ENCODE peak calls at places on chromosomes 4 and X, in seven cellular contexts. H, V, R, L, S, B and W are unnamed samples.

GRCh38 chrX:131650637-131651410 is 107.0 kb downstream of the OR13H1 start:
- DNase-seq in R (no peak), L (no peak), B (no peak), V (no peak), S (no peak), H (no peak), W (no peak)

GRCh38 chr4:3262208-3263052 is 13.5 kb downstream of the MSANTD1 start:
- DNase-seq in R (no peak), V (peak; percentile 2), S (no peak), B (no peak), L (peak; percentile 10), H (no peak), W (no peak)

GRCh38 chrX:19857131-19857530 is 30.3 kb downstream of the SH3KBP1 start:
- DNase-seq in L (no peak), H (no peak), S (no peak), V (no peak), B (no peak), R (no peak), W (no peak)

GRCh38 chr4:3207531-3208037 is 41.4 kb upstream of the MSANTD1 start:
- DNase-seq in B (no peak), S (no peak), L (no peak), H (no peak), R (peak; percentile 32), V (no peak), W (no peak)

GRCh38 chr4:52822583-52823477 is 39.3 kb upstream of the RASL11B start:
- DNase-seq in H (no peak), B (no peak), R (peak; percentile 91), S (no peak), V (no peak), L (no peak), W (no peak)

GRCh38 chr4:67130411-67130810 is 414.9 kb downstream of the CENPC start:
- DNase-seq in B (no peak), S (no peak), V (no peak), H (no peak), R (no peak), L (no peak), W (no peak)

GRCh38 chrX:135521405-135522131 is 1.1 kb downstream of the INTS6L start:
- DNase-seq in L (peak; percentile 83), S (peak; percentile 83), R (peak; percentile 90), B (peak; percentile 82), H (peak; percentile 88), V (peak; percentile 85), W (peak; percentile 49)

GRCh38 chr4:138749303-138749702 is 266.3 kb upstream of the NOCT start:
- DNase-seq in V (peak; percentile 8), H (no peak), L (no peak), S (no peak), B (no peak), R (peak; percentile 58), W (no peak)

GRCh38 chr4:147777456-147778091 is 45.7 kb downstream of the ARHGAP10 start:
- DNase-seq in L (no peak), R (peak; percentile 55), H (no peak), B (no peak), V (no peak), S (no peak), W (no peak)

GRCh38 chrX:23787745-23788118 is 4.8 kb downstream of the SAT1 start:
- DNase-seq in L (no peak), R (no peak), H (no peak), S (no peak), B (no peak), V (no peak), W (no peak)

GRCh38 chr4:5626916-5627315 is 81.4 kb downstream of the EVC2 start:
- DNase-seq in R (no peak), H (no peak), S (no peak), L (no peak), B (no peak), V (no peak), W (no peak)

GRCh38 chrX:132858018-132858417 is 100.4 kb downstream of the HS6ST2 start:
- DNase-seq in L (no peak), S (no peak), R (peak; percentile 69), H (no peak), B (no peak), V (no peak), W (no peak)

GRCh38 chr4:102734591-102735385 is 26.0 kb downstream of the MANBA start:
- DNase-seq in B (peak; percentile 57), H (no peak), V (no peak), R (no peak), S (peak; percentile 64), L (no peak), W (no peak)

GRCh38 chr4:154719087-154719486 is 24.7 kb upstream of the LRAT start:
- DNase-seq in R (peak; percentile 81), L (no peak), B (no peak), V (no peak), S (no peak), H (no peak), W (no peak)

GRCh38 chrX:28379142-28379541 is 208.1 kb upstream of the IL1RAPL1 start:
- DNase-seq in S (no peak), R (no peak), B (no peak), L (no peak), V (no peak), H (no peak), W (no peak)
- TF ChIP-seq CTCF in S (no peak), R (no peak), B (no peak), L (no peak), V (no peak), H (no peak), W (no peak)

GRCh38 chr4:129232627-129233337 is 136.8 kb downstream of the C4orf33 start:
- DNase-seq in L (no peak), H (no peak), V (no peak), B (no peak), S (no peak), R (no peak), W (no peak)
- TF ChIP-seq CTCF in L (no peak), H (no peak), V (no peak), B (no peak), S (no peak), R (no peak), W (no peak)

DNA sequence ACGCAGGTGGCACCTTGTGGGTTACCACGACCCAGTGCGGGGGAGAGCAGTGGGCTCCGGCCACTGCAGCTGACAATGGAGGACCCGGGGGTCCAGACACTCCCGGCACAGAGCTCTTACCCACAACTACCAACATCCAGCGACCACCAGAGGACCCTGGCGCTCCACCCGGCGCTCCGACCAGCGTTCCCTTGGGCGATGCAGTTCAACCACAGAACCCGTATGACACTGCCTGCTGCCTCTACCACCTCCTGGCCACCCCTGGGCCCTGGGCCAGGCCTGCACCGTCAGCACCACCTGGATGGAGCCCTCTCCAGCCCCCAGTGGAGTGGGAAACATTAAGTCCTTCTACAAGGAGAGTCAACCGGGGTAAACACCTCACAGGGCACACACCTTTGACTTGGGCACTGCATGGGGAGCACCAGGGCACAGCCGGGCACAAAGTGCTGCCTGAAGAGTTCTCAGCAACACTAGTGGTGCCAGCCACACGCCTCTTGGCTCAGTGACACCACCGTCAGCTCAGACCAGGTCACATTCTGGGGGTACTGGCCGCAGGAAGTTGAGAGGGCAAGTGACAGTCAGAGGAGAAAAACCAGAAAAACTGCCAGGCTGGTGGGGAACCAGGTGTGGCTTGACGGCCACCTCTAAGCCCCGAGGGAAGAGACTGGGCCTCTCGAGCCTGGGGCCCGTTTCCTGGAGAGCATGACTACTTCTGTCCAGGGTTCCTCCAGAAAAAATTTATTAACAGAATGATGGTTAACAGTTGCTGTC is 2.6 kb downstream of the CTBP1 start:
- DNase-seq in B (peak; percentile 42), L (peak; percentile 42), S (peak; percentile 45), R (no peak), H (peak; percentile 76), V (no peak), W (peak; percentile 8)
- TF ChIP-seq CTCF in B (no peak), L (no peak), S (no peak), R (no peak), H (no peak), V (no peak), W (no peak)

GRCh38 chrX:100830547-100830946 is 10.4 kb downstream of the CSTF2 start:
- DNase-seq in S (no peak), R (no peak), B (peak; percentile 6), V (no peak), L (no peak), H (no peak), W (no peak)
- TF ChIP-seq CTCF in S (no peak), R (no peak), B (no peak), V (no peak), L (no peak), H (no peak), W (no peak)

DNA sequence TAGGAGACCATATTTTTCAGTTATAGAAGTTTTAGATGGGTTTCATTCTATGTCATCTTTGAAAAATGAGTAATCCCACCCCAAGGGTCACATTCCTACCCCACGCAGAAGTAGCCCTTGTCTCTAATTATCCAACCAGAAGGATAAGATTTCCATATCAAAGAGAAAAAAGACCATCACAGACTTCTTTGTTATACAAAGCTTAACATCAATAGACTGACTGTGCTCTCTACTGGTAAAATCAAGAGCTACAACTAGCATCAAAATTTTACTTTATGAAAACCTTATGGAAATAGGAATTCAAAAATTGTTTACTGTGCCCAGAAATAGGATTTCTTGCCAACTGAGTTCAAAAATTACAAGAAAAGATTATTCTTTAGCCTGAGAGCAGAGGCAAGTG is 24.9 kb downstream of the TNMD start:
- DNase-seq in B (no peak), R (no peak), V (no peak), H (no peak), S (no peak), L (no peak), W (no peak)
- TF ChIP-seq CTCF in B (no peak), R (peak; percentile 20), V (no peak), H (peak; percentile 7), S (no peak), L (no peak), W (no peak)

GRCh38 chr4:101033986-101034385 is 313.3 kb downstream of the PPP3CA start:
- DNase-seq in B (no peak), S (no peak), H (no peak), V (no peak), L (no peak), R (no peak), W (no peak)
- TF ChIP-seq CTCF in B (no peak), S (no peak), H (no peak), V (no peak), L (no peak), R (no peak), W (no peak)

DNA sequence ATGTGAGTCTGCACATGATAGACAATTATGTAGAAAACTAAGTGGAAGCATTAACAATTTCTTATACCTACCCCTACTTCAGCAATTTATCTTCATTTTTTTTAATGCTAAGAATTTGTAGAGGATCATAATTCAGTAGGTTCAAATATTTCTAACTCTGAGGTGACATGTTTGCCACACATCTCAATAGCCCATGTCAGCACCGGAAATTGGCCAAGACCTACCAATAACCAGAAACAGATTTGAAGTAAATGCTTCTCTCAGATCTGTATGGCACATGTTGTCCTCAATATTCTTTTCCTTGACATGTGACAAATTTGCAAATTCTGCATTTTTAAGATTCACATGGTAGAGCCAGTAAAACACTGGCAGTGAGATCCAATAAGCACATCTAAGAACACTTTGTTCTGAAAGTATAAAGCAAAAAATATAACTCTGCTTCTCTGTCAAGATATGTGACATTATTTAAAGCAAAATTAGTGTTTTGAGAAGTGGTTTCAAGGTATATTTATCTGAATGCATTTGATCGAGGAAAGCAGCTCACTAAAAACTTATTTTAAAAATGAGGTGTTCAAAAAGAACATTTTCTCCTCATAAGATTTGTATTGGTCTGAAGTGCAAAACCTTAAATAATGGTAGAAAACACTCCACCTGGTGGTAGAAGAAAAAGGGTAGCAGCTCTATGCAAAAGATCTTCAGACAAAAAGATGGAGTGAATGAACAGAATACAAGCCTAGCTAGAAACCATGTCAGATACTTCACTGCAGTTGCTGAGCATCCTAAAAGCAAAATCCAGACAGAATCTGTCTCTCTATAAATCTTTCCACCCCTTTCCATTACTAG is 513.9 kb upstream of the FAM241A start:
- DNase-seq in B (no peak), L (no peak), R (peak; percentile 34), H (no peak), V (no peak), S (no peak), W (no peak)
- TF ChIP-seq CTCF in B (peak; percentile 29), L (no peak), R (peak; percentile 29), H (no peak), V (peak; percentile 28), S (peak; percentile 20), W (peak; percentile 62)